ENCODE peak calls at places on chromosomes 11 and 22, in eight cellular contexts. W, K, E, H, N, D, I and G are unnamed samples.

GRCh38 chr11:112024178-112024777 is 930 bp upstream of the DLAT start:
- DNase-seq in E (peak), I (no peak), W (peak), D (peak), K (no peak), N (peak), H (no peak), G (peak)

GRCh38 chr11:122103366-122103765 is 12.6 kb downstream of the BLID start:
- DNase-seq in E (no peak), N (no peak), K (peak), D (no peak), I (no peak), W (no peak), H (no peak), G (no peak)

GRCh38 chr22:49266561-49267519 is 560.8 kb downstream of the BRD1 start:
- DNase-seq in E (no peak), H (no peak), I (no peak), K (no peak), N (no peak), W (no peak), D (peak), G (no peak)

GRCh38 chr11:67312187-67313021 is 9.1 kb downstream of the SSH3 start:
- DNase-seq in K (no peak), E (peak), N (no peak), D (no peak), I (peak), W (no peak), H (no peak), G (no peak)

GRCh38 chr22:40312050-40312449 is 34.2 kb upstream of the ADSL start:
- DNase-seq in N (no peak), I (no peak), H (no peak), E (no peak), K (no peak), D (no peak), W (no peak), G (no peak)

GRCh38 chr22:28014141-28015055 is 95.3 kb upstream of the PITPNB start:
- DNase-seq in H (no peak), K (no peak), E (peak), D (no peak), W (no peak), I (no peak), N (no peak), G (no peak)

GRCh38 chr22:44172370-44173108 is 8.2 kb upstream of the PARVG start:
- DNase-seq in N (peak), E (no peak), W (peak), K (no peak), I (no peak), D (no peak), H (peak), G (peak)

GRCh38 chr22:21009638-21010425 is 5.1 kb upstream of the P2RX6 start:
- DNase-seq in E (peak), I (no peak), W (peak), K (peak), D (peak), N (peak), H (no peak), G (no peak)

GRCh38 chr11:65212226-65212801 is 30.6 kb downstream of the CAPN1 start:
- DNase-seq in N (no peak), H (no peak), K (no peak), E (no peak), D (no peak), W (no peak), I (no peak), G (no peak)

GRCh38 chr11:32829680-32830412 is at the start of gene PRRG4:
- DNase-seq in D (peak), H (no peak), W (peak), K (peak), I (peak), E (peak), N (peak), G (peak)

GRCh38 chr11:122593473-122594420 is 61.8 kb upstream of the UBASH3B start:
- DNase-seq in D (no peak), H (no peak), N (no peak), E (no peak), I (no peak), K (no peak), W (no peak), G (no peak)

GRCh38 chr11:122923302-122923701 is 40.7 kb downstream of the JHY start:
- DNase-seq in N (no peak), D (no peak), I (no peak), W (no peak), H (no peak), K (no peak), E (no peak), G (no peak)

GRCh38 chr11:130068986-130069683 is 559 bp upstream of the APLP2 start:
- DNase-seq in D (peak), I (peak), H (peak), N (peak), K (peak), E (peak), W (no peak), G (no peak)

GRCh38 chr22:42621505-42622002 is 6.9 kb upstream of the POLDIP3 start:
- DNase-seq in I (peak), H (no peak), E (peak), D (peak), W (peak), N (peak), K (peak), G (peak)

GRCh38 chr11:104001474-104001873 is 35.0 kb upstream of the DDI1 start:
- DNase-seq in H (no peak), E (no peak), D (no peak), K (no peak), N (no peak), W (no peak), I (no peak), G (no peak)

GRCh38 chr11:90446207-90446606 is 223.4 kb upstream of the CHORDC1 start:
- DNase-seq in N (no peak), H (no peak), I (no peak), K (no peak), D (no peak), W (no peak), E (no peak), G (no peak)

GRCh38 chr11:12862761-12863469 is 146.2 kb upstream of the RASSF10 start:
- DNase-seq in K (peak), I (peak), D (no peak), N (no peak), H (peak), E (peak), W (no peak), G (no peak)

GRCh38 chr11:123313261-123313660 is 116.8 kb upstream of the GRAMD1B start:
- DNase-seq in E (no peak), K (no peak), I (no peak), N (no peak), D (no peak), H (no peak), W (no peak), G (no peak)

GRCh38 chr11:88827018-88827676 is 238.6 kb downstream of the GRM5 start:
- DNase-seq in I (no peak), W (no peak), D (no peak), E (no peak), H (no peak), K (no peak), N (no peak), G (no peak)

GRCh38 chr11:107851704-107852315 is 6.8 kb downstream of the SLC35F2 start:
- DNase-seq in N (no peak), I (no peak), E (no peak), D (no peak), W (no peak), H (no peak), K (no peak), G (no peak)

GRCh38 chr11:2273771-2274170 is 3.4 kb upstream of the ASCL2 start:
- DNase-seq in I (no peak), W (no peak), E (no peak), N (no peak), H (no peak), K (no peak), D (no peak), G (no peak)

GRCh38 chr22:41517172-41518047 is 26.9 kb downstream of the POLR3H start:
- DNase-seq in H (peak), K (peak), D (no peak), N (peak), W (peak), E (peak), I (no peak), G (peak)

GRCh38 chr11:34049058-34049457 is 2.5 kb upstream of the CAPRIN1 start:
- DNase-seq in W (no peak), I (no peak), N (no peak), D (no peak), H (no peak), K (no peak), E (no peak), G (no peak)

GRCh38 chr11:44575288-44575672 is 9.8 kb downstream of the CD82 start:
- DNase-seq in D (no peak), E (peak), N (no peak), W (no peak), K (peak), I (no peak), H (no peak), G (no peak)

GRCh38 chr11:61598886-61599868 is 18.3 kb upstream of the SYT7 start:
- DNase-seq in E (peak), K (peak), N (no peak), H (no peak), I (peak), W (no peak), D (no peak), G (no peak)